ENCODE peak calls at places on chromosomes 3 and 15, in five cellular contexts. B, T, U, R and G are unnamed samples.

GRCh38 chr15:29631076-29632070 is 190.9 kb downstream of the TJP1 start:
- DNase-seq in B (peak; percentile 10), T (peak; percentile 91), U (no peak), R (no peak), G (no peak)

GRCh38 chr3:47366833-47367232 is 14.0 kb upstream of the PTPN23 start:
- DNase-seq in B (no peak), T (no peak), U (no peak), R (no peak), G (no peak)

GRCh38 chr15:88243895-88244787 is 12.4 kb downstream of the NTRK3 start:
- DNase-seq in B (no peak), T (no peak), U (no peak), R (peak; percentile 20), G (peak; percentile 60)

GRCh38 chr3:113546414-113546893 is 14.1 kb downstream of the SIDT1 start:
- DNase-seq in B (no peak), T (no peak), U (no peak), R (no peak), G (peak; percentile 52)

GRCh38 chr3:157572559-157573270 is 69.5 kb upstream of the VEPH1 start:
- DNase-seq in B (peak; percentile 24), T (peak; percentile 35), U (no peak), R (peak; percentile 29), G (peak; percentile 45)

GRCh38 chr15:79593119-79593869 is 161.2 kb downstream of the MINAR1 start:
- DNase-seq in B (no peak), T (no peak), U (no peak), R (no peak), G (no peak)

GRCh38 chr3:126018545-126018944 is 49.6 kb downstream of the ROPN1B start:
- DNase-seq in B (no peak), T (no peak), U (peak; percentile 33), R (no peak), G (no peak)

GRCh38 chr3:164416491-164417222 is 661.6 kb downstream of the SI start:
- DNase-seq in B (no peak), T (no peak), U (no peak), R (no peak), G (no peak)

GRCh38 chr3:128311441-128311844 is 155.2 kb downstream of the DNAJB8 start:
- DNase-seq in B (no peak), T (no peak), U (no peak), R (no peak), G (no peak)

GRCh38 chr3:132318451-132318850 is 1.2 kb downstream of the ACP3 start:
- DNase-seq in B (peak; percentile 43), T (no peak), U (no peak), R (no peak), G (no peak)

GRCh38 chr15:98713585-98714001 is 65.3 kb downstream of the IGF1R start:
- DNase-seq in B (no peak), T (no peak), U (no peak), R (peak; percentile 2), G (peak; percentile 29)

GRCh38 chr15:70142072-70142321 is 44.3 kb upstream of the TLE3 start:
- DNase-seq in B (no peak), T (no peak), U (no peak), R (peak; percentile 14), G (no peak)

GRCh38 chr15:79028411-79028964 is 62.1 kb downstream of the RASGRF1 start:
- DNase-seq in B (no peak), T (peak; percentile 35), U (no peak), R (peak; percentile 61), G (peak; percentile 76)

GRCh38 chr3:8509961-8510360 is 8.3 kb downstream of the LMCD1 start:
- DNase-seq in B (peak; percentile 95), T (no peak), U (no peak), R (no peak), G (no peak)

DNA sequence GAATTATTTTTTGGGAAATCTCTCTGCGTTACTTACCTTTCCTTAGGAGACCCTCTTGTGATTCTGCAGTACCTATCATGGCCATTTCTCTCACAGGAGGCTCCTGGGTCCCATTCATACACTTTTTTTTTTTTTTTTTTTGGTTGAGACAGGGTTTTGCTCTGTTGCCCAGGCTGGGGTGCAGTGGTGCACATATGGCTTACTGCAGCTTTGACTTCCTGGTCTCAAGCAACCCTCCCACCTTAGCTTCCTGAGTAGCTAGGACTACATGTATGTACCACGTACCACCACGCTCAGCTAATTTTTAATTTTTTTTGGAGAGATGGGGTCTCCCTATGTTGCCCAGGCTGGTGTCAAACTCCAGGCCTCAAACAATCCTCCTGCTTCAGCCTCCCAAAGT is 36.1 kb downstream of the TRAK1 start:
- DNase-seq in B (no peak), T (no peak), U (no peak), R (peak; percentile 38), G (no peak)
- TF ChIP-seq CTCF in B (no peak), T (no peak), U (no peak), R (no peak), G (no peak)

DNA sequence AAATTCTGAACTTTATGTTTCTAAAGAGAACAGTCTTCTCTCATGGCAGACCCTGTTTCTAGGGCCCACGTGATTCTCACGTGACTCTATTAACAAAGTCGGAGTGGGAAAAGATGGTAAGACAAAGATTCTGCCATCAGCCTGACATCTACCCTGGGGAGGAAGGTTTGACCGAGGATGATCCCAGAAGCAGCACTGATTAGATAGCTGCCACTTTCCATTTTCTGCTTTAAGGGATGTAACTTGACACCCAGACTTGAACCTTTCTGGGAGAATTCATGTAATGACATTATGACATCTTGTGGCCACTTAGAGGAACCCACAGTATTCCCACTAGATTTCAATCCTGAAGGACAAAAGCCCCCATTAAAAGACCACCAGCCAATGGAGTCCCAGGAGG is 480.3 kb upstream of the PROK2 start:
- DNase-seq in B (no peak), T (no peak), U (no peak), R (no peak), G (no peak)
- TF ChIP-seq CTCF in B (peak; percentile 19), T (no peak), U (peak; percentile 12), R (no peak), G (peak; percentile 43)

GRCh38 chr3:183634707-183635106 is 716 bp upstream of the KLHL24 start:
- DNase-seq in B (no peak), T (no peak), U (no peak), R (no peak), G (no peak)

GRCh38 chr3:183636221-183637105 is 1.0 kb downstream of the KLHL24 start:
- DNase-seq in B (peak; percentile 94), T (peak; percentile 93), U (peak; percentile 98), R (peak; percentile 96), G (peak; percentile 92)

GRCh38 chr3:183637106-183637486 is 1.7 kb downstream of the KLHL24 start:
- DNase-seq in B (no peak), T (no peak), U (no peak), R (no peak), G (no peak)

GRCh38 chr3:183635107-183635430 is 354 bp upstream of the KLHL24 start:
- DNase-seq in B (no peak), T (no peak), U (no peak), R (no peak), G (no peak)

GRCh38 chr3:183635431-183636220 is at the start of gene KLHL24:
- DNase-seq in B (peak; percentile 84), T (peak; percentile 93), U (peak; percentile 96), R (peak; percentile 92), G (peak; percentile 89)
- TF ChIP-seq CTCF in B (no peak), T (no peak), U (no peak), R (no peak), G (no peak)

GRCh38 chr3:11655188-11655928 is 11.6 kb upstream of the VGLL4 start:
- DNase-seq in B (no peak), T (no peak), U (no peak), R (no peak), G (no peak)
- TF ChIP-seq CTCF in B (peak; percentile 40), T (no peak), U (no peak), R (no peak), G (peak; percentile 62)

GRCh38 chr3:195788711-195789581 is 22.8 kb downstream of the MUC4 start:
- DNase-seq in B (no peak), T (peak; percentile 5), U (peak; percentile 55), R (no peak), G (no peak)
- TF ChIP-seq CTCF in B (no peak), T (no peak), U (no peak), R (no peak), G (no peak)